ENCODE peak calls at places on chromosomes 4 and X, in seven cellular contexts. C is A549, D is WTC11, W is GM12878, T is SK-N-SH, S is K562, G is HepG2. Z is an unnamed sample.

GRCh38 chr4:107900067-107900466 is 31.3 kb upstream of the CYP2U1 start:
- DNase-seq in G (no peak), D (no peak), W (no peak), C (no peak), S (no peak), T (no peak), Z (no peak)

GRCh38 chr4:47536956-47537355 is 51.9 kb downstream of the ATP10D start:
- DNase-seq in C (no peak), T (no peak), D (no peak), W (no peak), S (no peak), G (no peak), Z (no peak)

GRCh38 chr4:139020384-139020783 is 4.8 kb downstream of the NOCT start:
- DNase-seq in S (no peak), D (peak; percentile 40), W (no peak), T (no peak), G (no peak), C (no peak), Z (no peak)

GRCh38 chr4:122783301-122784215 is 43.1 kb upstream of the FGF2 start:
- DNase-seq in C (peak; percentile 76), S (no peak), T (no peak), W (no peak), D (peak; percentile 78), G (peak; percentile 37), Z (peak; percentile 87)

GRCh38 chrX:154321624-154322023 is 26.0 kb downstream of the TKTL1 start:
- DNase-seq in D (no peak), G (peak; percentile 5), C (no peak), T (no peak), W (no peak), S (peak; percentile 17), Z (no peak)

GRCh38 chr4:117417856-117418255 is 332.5 kb upstream of the TRAM1L1 start:
- DNase-seq in T (no peak), D (no peak), C (no peak), S (no peak), W (no peak), G (no peak), Z (peak; percentile 51)

GRCh38 chr4:186472948-186473347 is 82.4 kb downstream of the MTNR1A start:
- DNase-seq in T (peak; percentile 30), D (peak; percentile 32), C (peak; percentile 6), S (peak; percentile 13), W (no peak), G (peak; percentile 16), Z (peak; percentile 56)

GRCh38 chr4:42716996-42717395 is 60.1 kb upstream of the ATP8A1 start:
- DNase-seq in S (no peak), G (no peak), W (no peak), C (no peak), T (no peak), D (no peak), Z (no peak)

GRCh38 chr4:1285790-1286553 is 3.7 kb upstream of the MAEA start:
- DNase-seq in C (no peak), T (no peak), W (no peak), S (peak; percentile 38), D (peak; percentile 60), G (peak; percentile 50), Z (peak; percentile 9)

GRCh38 chr4:17667653-17668201 is 53.3 kb downstream of the MED28 start:
- DNase-seq in C (no peak), S (no peak), T (no peak), D (no peak), W (no peak), G (no peak), Z (no peak)

GRCh38 chrX:2921750-2922149 is 7.4 kb downstream of the ARSD start:
- DNase-seq in D (no peak), W (no peak), T (no peak), S (no peak), C (no peak), G (no peak), Z (no peak)

GRCh38 chr4:183343730-183344129 is 21.5 kb upstream of the CLDN24 start:
- DNase-seq in C (no peak), S (no peak), T (no peak), D (no peak), G (no peak), W (no peak), Z (no peak)

GRCh38 chrX:14235004-14235403 is 205.3 kb upstream of the GEMIN8 start:
- DNase-seq in T (no peak), C (no peak), G (no peak), S (no peak), D (peak; percentile 10), W (no peak), Z (no peak)

GRCh38 chr4:140637836-140638235 is 69.1 kb upstream of the UCP1 start:
- DNase-seq in C (peak; percentile 24), T (peak; percentile 69), S (peak; percentile 49), D (peak; percentile 45), W (no peak), G (peak; percentile 59), Z (no peak)

GRCh38 chr4:116180056-116180690 is 905.2 kb downstream of the TRAM1L1 start:
- DNase-seq in G (no peak), W (no peak), D (no peak), T (peak; percentile 24), S (no peak), C (peak; percentile 0), Z (no peak)

GRCh38 chr4:180234730-180235129 is 2008.5 kb upstream of the TENM3 start:
- DNase-seq in C (no peak), D (no peak), S (no peak), W (no peak), G (no peak), T (no peak), Z (no peak)

GRCh38 chrX:11886745-11887144 is 128.7 kb downstream of the MSL3 start:
- DNase-seq in W (no peak), G (no peak), C (no peak), T (no peak), S (no peak), D (no peak), Z (peak; percentile 0)

GRCh38 chrX:23394421-23394820 is 59.8 kb downstream of the PTCHD1 start:
- DNase-seq in C (no peak), G (no peak), T (no peak), W (no peak), S (no peak), D (no peak), Z (no peak)

GRCh38 chr4:11585506-11585905 is 156.8 kb upstream of the HS3ST1 start:
- DNase-seq in C (peak; percentile 18), G (no peak), W (no peak), T (no peak), D (no peak), S (no peak), Z (no peak)

GRCh38 chr4:145945431-145946155 is 7.0 kb upstream of the ZNF827 start:
- DNase-seq in S (no peak), W (no peak), T (no peak), G (no peak), C (no peak), D (no peak), Z (peak; percentile 37)

GRCh38 chr4:19936471-19936870 is 315.2 kb upstream of the SLIT2 start:
- DNase-seq in G (no peak), S (no peak), C (no peak), D (no peak), T (no peak), W (no peak), Z (peak; percentile 88)

GRCh38 chr4:122827899-122828601 is 1.4 kb downstream of the FGF2 start:
- DNase-seq in T (peak; percentile 60), C (peak; percentile 55), D (peak; percentile 83), S (peak; percentile 63), G (peak; percentile 11), W (peak; percentile 80), Z (peak; percentile 77)

GRCh38 chr4:93764647-93765246 is 63.8 kb upstream of the ATOH1 start:
- DNase-seq in G (peak; percentile 18), S (peak; percentile 46), D (no peak), T (peak; percentile 33), W (no peak), C (peak; percentile 15), Z (peak; percentile 44)

GRCh38 chr4:84870398-84871163 is 95.9 kb downstream of the WDFY3 start:
- DNase-seq in G (peak; percentile 9), W (no peak), D (peak; percentile 35), T (peak; percentile 9), S (no peak), C (peak; percentile 9), Z (peak; percentile 76)

GRCh38 chr4:109820563-109820962 is 5.0 kb downstream of the GAR1 start:
- DNase-seq in S (no peak), D (no peak), W (no peak), C (no peak), G (no peak), T (no peak), Z (no peak)

GRCh38 chr4:112938461-112939058 is 110.9 kb upstream of the ANK2 start:
- DNase-seq in T (peak; percentile 38), S (peak; percentile 10), W (no peak), G (peak; percentile 14), D (no peak), C (peak; percentile 22), Z (peak; percentile 36)

GRCh38 chrX:129793604-129794191 is 13.9 kb downstream of the SASH3 start:
- DNase-seq in S (no peak), C (no peak), D (no peak), G (no peak), W (no peak), T (no peak), Z (no peak)

GRCh38 chr4:41509411-41510008 is 28.4 kb upstream of the LIMCH1 start:
- DNase-seq in C (no peak), S (no peak), T (no peak), D (no peak), G (no peak), W (no peak), Z (no peak)
- TF ChIP-seq USF2 in C (no peak), S (no peak), T (no peak), D (no peak), G (no peak), W (no peak), Z (no peak)

GRCh38 chr4:81259151-81259550 is 44.1 kb upstream of the PRKG2 start:
- DNase-seq in W (no peak), T (no peak), G (no peak), S (no peak), C (no peak), D (no peak), Z (no peak)
- TF ChIP-seq USF2 in W (no peak), T (no peak), G (no peak), S (no peak), C (no peak), D (no peak), Z (no peak)

DNA sequence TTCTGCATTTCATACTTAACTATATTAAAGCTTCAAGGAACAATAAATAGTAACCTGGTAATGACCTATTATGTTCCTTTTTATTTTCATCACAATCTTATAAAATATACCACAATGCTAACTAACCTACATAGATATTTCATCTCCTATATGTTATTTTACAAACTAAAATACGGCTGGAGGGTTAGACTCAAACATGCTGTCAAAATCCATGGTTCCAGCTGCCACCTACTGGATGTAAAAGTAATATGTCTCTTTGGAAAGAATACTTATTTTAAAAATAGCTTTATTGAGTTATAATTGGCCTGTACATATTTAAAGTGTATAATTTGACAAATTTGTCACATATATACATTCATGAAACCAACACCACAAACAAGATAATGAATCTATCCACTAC is 15.0 kb downstream of the RGN start:
- DNase-seq in C (peak; percentile 35), T (peak; percentile 26), D (no peak), G (no peak), S (peak; percentile 20), W (no peak), Z (peak; percentile 55)
- TF ChIP-seq USF2 in C (no peak), T (no peak), D (no peak), G (no peak), S (no peak), W (no peak), Z (no peak)

DNA sequence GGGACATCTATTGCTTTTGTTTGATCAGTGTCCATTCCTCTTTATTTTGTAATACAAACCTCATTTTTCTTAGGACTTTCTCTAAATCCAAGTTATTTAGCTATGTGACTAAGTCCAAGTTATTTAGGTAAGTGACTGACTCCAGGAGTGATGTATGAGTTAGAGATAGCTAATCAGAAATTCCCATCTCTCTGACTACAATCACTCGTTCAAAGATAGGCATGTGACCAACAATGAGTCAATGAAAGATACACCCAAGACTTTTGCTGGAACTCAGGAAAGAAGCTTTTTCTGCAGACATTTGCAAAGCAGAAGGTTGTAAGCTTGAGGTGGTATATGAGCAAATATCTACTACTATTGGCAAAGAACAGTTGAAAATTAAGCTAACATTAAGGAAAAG is 72.5 kb upstream of the KCNIP4 start:
- DNase-seq in T (no peak), D (no peak), C (no peak), W (no peak), S (no peak), G (no peak), Z (no peak)
- TF ChIP-seq USF2 in T (no peak), D (no peak), C (no peak), W (no peak), S (no peak), G (no peak), Z (no peak)

Z was measured in IMR-90.